ENCODE peak calls at places on chromosome 13, in six cellular contexts. O, N, K, D, Y and S are unnamed samples.

GRCh38 chr13:46288570-46289259 is 77.0 kb downstream of the LRRC63 start:
- DNase-seq in K (no peak), Y (no peak), D (peak; percentile 39), O (peak; percentile 63), N (no peak), S (no peak)

GRCh38 chr13:98606296-98606695 is 29.4 kb upstream of the STK24 start:
- DNase-seq in O (peak; percentile 16), D (no peak), N (no peak), K (no peak), Y (no peak), S (no peak)

GRCh38 chr13:22357132-22357531 is 686.3 kb downstream of the FGF9 start:
- DNase-seq in Y (no peak), D (no peak), K (no peak), N (no peak), O (no peak), S (no peak)

GRCh38 chr13:58087566-58087965 is 456.0 kb downstream of the PCDH17 start:
- DNase-seq in D (no peak), N (no peak), Y (no peak), O (no peak), K (no peak), S (no peak)

GRCh38 chr13:101579291-101579802 is 126.9 kb downstream of the ITGBL1 start:
- DNase-seq in N (no peak), O (peak; percentile 25), D (no peak), K (no peak), Y (no peak), S (no peak)

GRCh38 chr13:31982540-31982939 is 49.0 kb upstream of the FRY start:
- DNase-seq in N (peak; percentile 85), D (no peak), Y (peak; percentile 47), O (peak; percentile 94), K (no peak), S (peak; percentile 88)

GRCh38 chr13:74128171-74128767 is 5.9 kb downstream of the KLF12 start:
- DNase-seq in O (peak; percentile 55), D (no peak), N (no peak), K (no peak), Y (no peak), S (no peak)

GRCh38 chr13:29654807-29655547 is 59.5 kb upstream of the SLC7A1 start:
- DNase-seq in N (no peak), D (no peak), O (peak; percentile 8), K (no peak), Y (no peak), S (no peak)

GRCh38 chr13:90717451-90717936 is 630.0 kb upstream of the MIR17HG start:
- DNase-seq in Y (no peak), D (no peak), K (no peak), O (peak; percentile 93), N (no peak), S (no peak)

GRCh38 chr13:102693781-102694180 is 1.1 kb downstream of the METTL21C start:
- DNase-seq in O (no peak), Y (no peak), D (no peak), K (no peak), N (no peak), S (no peak)

GRCh38 chr13:48859168-48860105 is 116.3 kb upstream of the FNDC3A start:
- DNase-seq in N (no peak), D (no peak), K (no peak), O (no peak), Y (no peak), S (no peak)

GRCh38 chr13:79392882-79393563 is 13.0 kb downstream of the RBM26 start:
- DNase-seq in D (no peak), Y (no peak), O (peak; percentile 50), N (no peak), K (no peak), S (no peak)

GRCh38 chr13:109790951-109791605 is 4.7 kb upstream of the IRS2 start:
- DNase-seq in O (peak; percentile 52), N (no peak), D (no peak), K (no peak), Y (no peak), S (no peak)

GRCh38 chr13:98599502-98600328 is 22.8 kb upstream of the STK24 start:
- DNase-seq in N (no peak), K (no peak), Y (no peak), O (no peak), D (no peak), S (no peak)

GRCh38 chr13:27442071-27442647 is 8.2 kb downstream of the MTIF3 start:
- DNase-seq in Y (no peak), K (no peak), N (no peak), D (peak; percentile 25), O (no peak), S (no peak)

GRCh38 chr13:57865600-57866294 is 234.2 kb downstream of the PCDH17 start:
- DNase-seq in D (no peak), K (no peak), Y (no peak), O (no peak), N (no peak), S (no peak)

GRCh38 chr13:78940444-78940843 is 281.5 kb upstream of the OBI1 start:
- DNase-seq in N (no peak), D (no peak), O (no peak), Y (no peak), K (no peak), S (no peak)

GRCh38 chr13:114097504-114097892 is 34.9 kb downstream of the RASA3 start:
- DNase-seq in N (peak; percentile 30), D (no peak), O (no peak), Y (no peak), K (peak; percentile 9), S (no peak)

GRCh38 chr13:99967884-99968520 is 3.6 kb downstream of the ZIC5 start:
- DNase-seq in D (no peak), K (no peak), Y (no peak), N (no peak), O (no peak), S (no peak)
- H3K27me3 ChIP-seq in D (no peaks in the 10 kb centered on the region), K (peaks cover 75% of the 10 kb centered on the region), Y (peaks cover 96% of the 10 kb centered on the region), N (peaks cover 21% of the 10 kb centered on the region), O (peaks cover 81% of the 10 kb centered on the region), S (no peaks in the 10 kb centered on the region)

GRCh38 chr13:41019027-41019487 is at the start of gene ELF1:
- DNase-seq in N (no peak), O (peak; percentile 56), D (no peak), Y (no peak), K (peak; percentile 36), S (no peak)

GRCh38 chr13:41015920-41016319 is 3.2 kb downstream of the ELF1 start:
- DNase-seq in N (no peak), O (no peak), D (no peak), K (no peak), Y (no peak), S (no peak)

GRCh38 chr13:41018583-41018909 is 570 bp downstream of the ELF1 start:
- DNase-seq in Y (no peak), K (no peak), D (no peak), O (no peak), N (no peak), S (no peak)

GRCh38 chr13:41017744-41018582 is 1.2 kb downstream of the ELF1 start:
- DNase-seq in D (no peak), Y (no peak), N (no peak), K (no peak), O (no peak), S (no peak)

GRCh38 chr13:41017153-41017552 is 2.0 kb downstream of the ELF1 start:
- DNase-seq in K (no peak), N (no peak), O (no peak), Y (no peak), D (no peak), S (no peak)
- H3K27ac ChIP-seq in K (no peak overlapping the region), N (peak overlapping the region; percentile 90), O (no peak overlapping the region), Y (peak overlapping the region; percentile 80), D (no peak overlapping the region), S (no peak overlapping the region)

GRCh38 chr13:111484959-111485358 is 164.5 kb downstream of the TEX29 start:
- DNase-seq in D (no peak), K (no peak), N (no peak), O (no peak), Y (no peak), S (peak; percentile 57)

GRCh38 chr13:111486801-111487200 is 166.4 kb downstream of the TEX29 start:
- DNase-seq in D (no peak), Y (no peak), N (no peak), O (no peak), K (no peak), S (no peak)

GRCh38 chr13:111484129-111484925 is 163.9 kb downstream of the TEX29 start:
- DNase-seq in O (no peak), K (no peak), D (no peak), Y (no peak), N (peak; percentile 34), S (peak; percentile 57)

GRCh38 chr13:111486331-111486730 is 165.9 kb downstream of the TEX29 start:
- DNase-seq in D (no peak), K (no peak), O (no peak), Y (no peak), N (peak; percentile 19), S (no peak)

GRCh38 chr13:111485491-111486250 is 165.2 kb downstream of the TEX29 start:
- DNase-seq in Y (no peak), N (peak; percentile 31), O (no peak), K (no peak), D (no peak), S (no peak)
- H3K4me1 ChIP-seq in Y (no peaks in the 10 kb centered on the region), N (no peaks in the 10 kb centered on the region), O (no peaks in the 10 kb centered on the region), K (no peaks in the 10 kb centered on the region), D (no peaks in the 10 kb centered on the region), S (no peaks in the 10 kb centered on the region)

GRCh38 chr13:24682353-24682752 is 2.1 kb downstream of the ATP12A start:
- DNase-seq in K (no peak), D (no peak), N (no peak), O (no peak), Y (no peak), S (no peak)

GRCh38 chr13:24683833-24684599 is 3.8 kb downstream of the ATP12A start:
- DNase-seq in K (no peak), O (peak; percentile 64), Y (peak; percentile 61), N (no peak), D (peak; percentile 61), S (no peak)

GRCh38 chr13:24683370-24683769 is 3.2 kb downstream of the ATP12A start:
- DNase-seq in K (no peak), D (no peak), N (no peak), O (no peak), Y (no peak), S (no peak)

GRCh38 chr13:24685314-24685713 is 5.1 kb downstream of the ATP12A start:
- DNase-seq in O (no peak), N (no peak), K (no peak), D (no peak), Y (no peak), S (no peak)

GRCh38 chr13:24684600-24684998 is 4.4 kb downstream of the ATP12A start:
- DNase-seq in D (no peak), Y (no peak), O (peak; percentile 49), N (no peak), K (no peak), S (no peak)
- H3K27me3 ChIP-seq in D (peaks cover 5% of the 10 kb centered on the region), Y (peaks cover 38% of the 10 kb centered on the region), O (peaks cover 21% of the 10 kb centered on the region), N (no peaks in the 10 kb centered on the region), K (peaks cover 14% of the 10 kb centered on the region), S (no peaks in the 10 kb centered on the region)